ENCODE peak calls at places on chromosome 2, in four cellular contexts. A, O, H and K are unnamed samples.

GRCh38 chr2:112004246-112004645 is 50.8 kb upstream of the TMEM87B start:
- DNase-seq in A (no peak), H (peak), O (peak), K (no peak)

GRCh38 chr2:103161456-103162289 is 399.8 kb downstream of the TMEM182 start:
- DNase-seq in A (no peak), H (no peak), O (no peak), K (peak)

GRCh38 chr2:47221956-47222355 is 66.8 kb upstream of the STPG4 start:
- DNase-seq in A (no peak), O (no peak), H (no peak), K (no peak)

GRCh38 chr2:234401376-234401775 is 95.5 kb downstream of the ARL4C start:
- DNase-seq in H (no peak), A (no peak), O (no peak), K (no peak)

GRCh38 chr2:165471349-165471975 is 2.0 kb downstream of the CSRNP3 start:
- DNase-seq in H (no peak), O (no peak), A (no peak), K (no peak)

GRCh38 chr2:29628882-29629281 is 292.5 kb downstream of the ALK start:
- DNase-seq in A (no peak), O (no peak), H (no peak), K (no peak)

GRCh38 chr2:529425-529824 is 147.8 kb downstream of the TMEM18 start:
- DNase-seq in H (no peak), A (no peak), O (no peak), K (peak)

GRCh38 chr2:72888438-72889202 is 1.4 kb downstream of the SPR start:
- DNase-seq in O (no peak), H (no peak), A (no peak), K (no peak)

GRCh38 chr2:179533875-179534274 is 269.2 kb upstream of the SESTD1 start:
- DNase-seq in A (no peak), H (no peak), O (no peak), K (no peak)

GRCh38 chr2:227595797-227596196 is 2.9 kb upstream of the SCYGR2 start:
- DNase-seq in A (no peak), H (no peak), O (no peak), K (no peak)

GRCh38 chr2:231411871-231412615 is 16.5 kb downstream of the B3GNT7 start:
- DNase-seq in H (peak), A (peak), O (no peak), K (peak)

GRCh38 chr2:22209545-22209944 is 1085.8 kb downstream of the TDRD15 start:
- DNase-seq in A (no peak), H (no peak), O (no peak), K (no peak)